ENCODE peak calls at places on chromosomes 12 and 14, in nine cellular contexts. K, E, X, S, N, P, M, U and H are unnamed samples.

GRCh38 chr12:126608607-126609175 is 1543.5 kb downstream of the AACS start:
- DNase-seq in K (no peak), E (no peak), X (peak), S (no peak), N (no peak), P (no peak), M (no peak), U (no peak), H (no peak)

GRCh38 chr12:47277972-47278448 is 198.3 kb upstream of the AMIGO2 start:
- DNase-seq in K (no peak), E (peak), X (no peak), S (peak), N (no peak), P (no peak), M (no peak), U (no peak), H (no peak)

GRCh38 chr12:22116376-22116775 is 70.4 kb downstream of the CMAS start:
- DNase-seq in K (no peak), E (no peak), X (no peak), S (no peak), N (no peak), P (no peak), M (no peak), U (no peak), H (no peak)

GRCh38 chr12:49672351-49673181 is 34.6 kb downstream of the FMNL3 start:
- DNase-seq in K (no peak), E (no peak), X (no peak), S (no peak), N (peak), P (no peak), M (no peak), U (no peak), H (no peak)

GRCh38 chr12:79409562-79409961 is 281.2 kb downstream of the PAWR start:
- DNase-seq in K (no peak), E (no peak), X (peak), S (peak), N (no peak), P (no peak), M (no peak), U (no peak), H (no peak)

GRCh38 chr12:118237053-118237665 is 101.2 kb downstream of the PEBP1 start:
- DNase-seq in K (no peak), E (no peak), X (no peak), S (no peak), N (peak), P (no peak), M (peak), U (no peak), H (no peak)

GRCh38 chr12:19244312-19244711 is 114.8 kb downstream of the PLEKHA5 start:
- DNase-seq in K (no peak), E (no peak), X (no peak), S (peak), N (no peak), P (no peak), M (no peak), U (no peak), H (no peak)

GRCh38 chr12:125734137-125734536 is 668.9 kb downstream of the AACS start:
- DNase-seq in K (no peak), E (no peak), X (no peak), S (no peak), N (no peak), P (no peak), M (peak), U (no peak), H (no peak)

GRCh38 chr14:20757963-20758362 is 10.2 kb upstream of the EDDM3B start:
- DNase-seq in K (no peak), E (peak), X (peak), S (no peak), N (peak), P (no peak), M (no peak), U (no peak), H (no peak)

GRCh38 chr14:22905627-22906026 is 13.3 kb downstream of the RBM23 start:
- DNase-seq in K (no peak), E (no peak), X (no peak), S (no peak), N (no peak), P (no peak), M (no peak), U (no peak), H (no peak)

GRCh38 chr12:15540469-15540872 is 218.2 kb downstream of the PTPRO start:
- DNase-seq in K (no peak), E (no peak), X (no peak), S (peak), N (no peak), P (no peak), M (no peak), U (no peak), H (no peak)

GRCh38 chr12:119113587-119113986 is 65.1 kb upstream of the HSPB8 start:
- DNase-seq in K (no peak), E (no peak), X (no peak), S (no peak), N (no peak), P (no peak), M (no peak), U (no peak), H (no peak)

GRCh38 chr14:42428996-42429395 is 822.3 kb downstream of the LRFN5 start:
- DNase-seq in K (no peak), E (no peak), X (no peak), S (no peak), N (no peak), P (no peak), M (peak), U (no peak), H (no peak)

GRCh38 chr12:64142784-64143183 is 79.3 kb downstream of the KICS2 start:
- DNase-seq in K (no peak), E (no peak), X (no peak), S (no peak), N (no peak), P (no peak), M (no peak), U (no peak), H (no peak)

GRCh38 chr12:5796171-5797091 is 148.6 kb downstream of the ANO2 start:
- DNase-seq in K (no peak), E (no peak), X (peak), S (peak), N (no peak), P (no peak), M (no peak), U (no peak), H (no peak)

GRCh38 chr14:91144425-91145145 is 30.7 kb downstream of the DGLUCY start:
- DNase-seq in K (no peak), E (no peak), X (peak), S (peak), N (no peak), P (no peak), M (no peak), U (no peak), H (no peak)

GRCh38 chr14:65622703-65623102 is 210.2 kb downstream of the FUT8 start:
- DNase-seq in K (no peak), E (no peak), X (no peak), S (no peak), N (no peak), P (no peak), M (no peak), U (no peak), H (no peak)

GRCh38 chr12:68806488-68807237 is 1.3 kb upstream of the MDM2 start:
- DNase-seq in K (no peak), E (no peak), X (no peak), S (no peak), N (no peak), P (no peak), M (no peak), U (no peak), H (no peak)

GRCh38 chr12:117441751-117442150 is 80.3 kb upstream of the NOS1 start:
- DNase-seq in K (no peak), E (no peak), X (no peak), S (peak), N (peak), P (peak), M (no peak), U (no peak), H (no peak)

GRCh38 chr12:116411977-116412376 is 134.5 kb upstream of the MED13L start:
- DNase-seq in K (no peak), E (no peak), X (no peak), S (no peak), N (no peak), P (no peak), M (no peak), U (no peak), H (no peak)

GRCh38 chr12:104285740-104286537 is 17.6 kb upstream of the EID3 start:
- DNase-seq in K (no peak), E (peak), X (peak), S (no peak), N (no peak), P (no peak), M (no peak), U (no peak), H (no peak)

GRCh38 chr14:91866061-91866460 is 1.3 kb downstream of the TC2N start:
- DNase-seq in K (no peak), E (peak), X (no peak), S (peak), N (no peak), P (no peak), M (peak), U (no peak), H (no peak)

GRCh38 chr12:117151195-117152031 is 38.9 kb downstream of the FBXO21 start:
- DNase-seq in K (no peak), E (no peak), X (peak), S (peak), N (peak), P (no peak), M (no peak), U (no peak), H (no peak)

GRCh38 chr12:91636721-91637120 is 454.1 kb upstream of the DCN start:
- DNase-seq in K (no peak), E (no peak), X (no peak), S (no peak), N (no peak), P (no peak), M (no peak), U (no peak), H (no peak)

GRCh38 chr14:52003324-52003723 is 14.0 kb downstream of the RTRAF start:
- DNase-seq in K (no peak), E (no peak), X (peak), S (no peak), N (no peak), P (no peak), M (no peak), U (no peak), H (no peak)

GRCh38 chr14:37864861-37865718 is 269.7 kb downstream of the TTC6 start:
- DNase-seq in K (no peak), E (no peak), X (no peak), S (peak), N (no peak), P (no peak), M (no peak), U (no peak), H (no peak)

GRCh38 chr14:100502622-100503220 is 84.5 kb downstream of the BEGAIN start:
- DNase-seq in K (no peak), E (no peak), X (no peak), S (no peak), N (no peak), P (no peak), M (no peak), U (no peak), H (no peak)

GRCh38 chr12:2769866-2770533 is 24.8 kb upstream of the FKBP4 start:
- DNase-seq in K (no peak), E (no peak), X (no peak), S (no peak), N (no peak), P (no peak), M (no peak), U (no peak), H (no peak)

GRCh38 chr14:92914087-92914656 is 8.8 kb upstream of the CHGA start:
- DNase-seq in K (no peak), E (peak), X (peak), S (peak), N (no peak), P (no peak), M (peak), U (no peak), H (no peak)

GRCh38 chr12:16100206-16100605 is 177.3 kb downstream of the SLC15A5 start:
- DNase-seq in K (no peak), E (no peak), X (no peak), S (no peak), N (no peak), P (no peak), M (no peak), U (no peak), H (no peak)

GRCh38 chr12:116765271-116765670 is 27.2 kb downstream of the RNFT2 start:
- DNase-seq in K (no peak), E (no peak), X (no peak), S (peak), N (no peak), P (no peak), M (no peak), U (no peak), H (no peak)

GRCh38 chr12:122087431-122088180 is 9.1 kb downstream of the MLXIP start:
- DNase-seq in K (no peak), E (no peak), X (no peak), S (no peak), N (no peak), P (no peak), M (no peak), U (no peak), H (no peak)